ENCODE peak calls at places on chromosomes 11 and 22, in seven cellular contexts. B, J, Y, D, X, H and N are unnamed samples.
A peak's percentile ranks its signal among the peaks of the same experiment; 100 is the strongest.

GRCh38 chr11:64764753-64765152 is 5.0 kb upstream of the PYGM start:
- DNase-seq in J (no peak), H (no peak), B (no peak), Y (no peak), D (no peak), X (no peak), N (no peak)

GRCh38 chr11:36657610-36658225 is 59.7 kb upstream of the RAG2 start:
- DNase-seq in J (no peak), X (no peak), B (peak; percentile 35), H (no peak), Y (no peak), D (no peak), N (no peak)

GRCh38 chr11:79264284-79264683 is 176.5 kb downstream of the TENM4 start:
- DNase-seq in D (no peak), J (no peak), X (peak; percentile 50), H (no peak), Y (no peak), B (no peak), N (no peak)

GRCh38 chr11:2260491-2261364 is 9.7 kb downstream of the ASCL2 start:
- DNase-seq in B (no peak), J (no peak), D (peak; percentile 14), Y (no peak), H (no peak), X (no peak), N (no peak)

GRCh38 chr11:5910521-5910920 is 17.5 kb downstream of the OR52E5 start:
- DNase-seq in Y (no peak), D (no peak), H (no peak), B (no peak), X (no peak), J (no peak), N (no peak)

GRCh38 chr22:41892721-41893120 is 22.2 kb downstream of the SHISA8 start:
- DNase-seq in J (no peak), X (no peak), D (no peak), Y (no peak), H (no peak), B (no peak), N (no peak)

GRCh38 chr22:46024136-46024840 is 47.3 kb upstream of the WNT7B start:
- DNase-seq in J (no peak), Y (peak; percentile 12), D (no peak), B (no peak), X (no peak), H (no peak), N (no peak)

GRCh38 chr22:29265929-29266328 is 1.9 kb downstream of the RHBDD3 start:
- DNase-seq in J (no peak), X (no peak), Y (no peak), B (no peak), H (no peak), D (no peak), N (no peak)

GRCh38 chr11:94020777-94021615 is at the start of gene HEPHL1:
- DNase-seq in J (peak; percentile 13), B (no peak), H (no peak), X (no peak), D (no peak), Y (no peak), N (no peak)

GRCh38 chr22:19876314-19876940 is 21.8 kb upstream of the GNB1L start:
- DNase-seq in H (no peak), D (peak; percentile 41), X (no peak), Y (peak; percentile 6), J (peak; percentile 80), B (no peak), N (no peak)

GRCh38 chr11:68373810-68374501 is 61.6 kb downstream of the LRP5 start:
- DNase-seq in B (peak; percentile 59), D (peak; percentile 72), X (peak; percentile 86), Y (peak; percentile 72), H (peak; percentile 56), J (peak; percentile 26), N (no peak)

GRCh38 chr22:39773976-39774539 is 119.5 kb downstream of the ENTHD1 start:
- DNase-seq in D (no peak), X (peak; percentile 1), Y (no peak), B (no peak), J (peak; percentile 23), H (no peak), N (no peak)

GRCh38 chr22:28594076-28594783 is 85.4 kb downstream of the TTC28 start:
- DNase-seq in B (no peak), Y (no peak), X (no peak), D (no peak), H (no peak), J (no peak), N (no peak)

GRCh38 chr11:35033011-35033410 is 106.0 kb upstream of the CD44 start:
- DNase-seq in Y (no peak), H (no peak), X (no peak), B (no peak), J (no peak), D (no peak), N (no peak)

GRCh38 chr11:1087961-1088926 is 13.6 kb downstream of the MUC2 start:
- DNase-seq in H (no peak), Y (peak; percentile 7), J (no peak), D (peak; percentile 70), B (no peak), X (no peak), N (no peak)

GRCh38 chr11:17558916-17559315 is 11.9 kb downstream of the OTOG start:
- DNase-seq in X (no peak), B (no peak), H (no peak), D (no peak), Y (no peak), J (no peak), N (no peak)

GRCh38 chr11:86069408-86070086 is 663 bp upstream of the PICALM start:
- DNase-seq in Y (no peak), B (peak; percentile 80), J (peak; percentile 91), X (peak; percentile 94), H (no peak), D (no peak), N (no peak)

GRCh38 chr11:119222308-119222707 is 16.2 kb downstream of the CBL start:
- DNase-seq in J (no peak), H (no peak), X (peak; percentile 58), D (no peak), Y (no peak), B (peak; percentile 65), N (peak; percentile 6)

GRCh38 chr11:77046060-77046501 is 11.9 kb downstream of the B3GNT6 start:
- DNase-seq in B (no peak), X (peak; percentile 25), H (peak; percentile 66), D (peak; percentile 85), J (peak; percentile 52), Y (no peak), N (no peak)

GRCh38 chr11:111541209-111542061 is 915 bp downstream of the LAYN start:
- DNase-seq in D (peak; percentile 29), B (no peak), X (peak; percentile 94), J (peak; percentile 82), Y (peak; percentile 46), H (no peak), N (no peak)

GRCh38 chr22:22462813-22463567 is 45.6 kb downstream of the ZNF280B start:
- DNase-seq in H (no peak), D (no peak), J (no peak), B (no peak), X (peak; percentile 4), Y (no peak), N (no peak)

GRCh38 chr11:67606150-67606476 is 623 bp upstream of the NDUFV1 start:
- DNase-seq in H (no peak), J (no peak), D (no peak), X (peak; percentile 25), B (no peak), Y (no peak), N (no peak)

GRCh38 chr22:33337524-33337923 is 279.3 kb upstream of the SYN3 start:
- DNase-seq in B (no peak), X (no peak), D (peak; percentile 57), Y (no peak), J (no peak), H (no peak), N (no peak)

GRCh38 chr11:19039409-19039808 is 21.1 kb downstream of the MRGPRX2 start:
- DNase-seq in H (no peak), D (no peak), X (no peak), Y (no peak), B (no peak), J (no peak), N (no peak)

GRCh38 chr11:110314366-110315095 is 18.1 kb upstream of the RDX start:
- DNase-seq in X (no peak), H (no peak), B (no peak), D (no peak), J (no peak), Y (no peak), N (no peak)

GRCh38 chr11:45834298-45834756 is 12.9 kb upstream of the CRY2 start:
- DNase-seq in Y (no peak), H (no peak), X (no peak), B (no peak), J (no peak), D (no peak), N (no peak)